ENCODE peak calls at places on chromosomes 12 and 14, in eight cellular contexts. D is CD8-positive, alpha-beta T cell; J is tibial artery; G is kidney; Q is Panc1; S is stomach; U is left ventricle myocardium inferior; T is upper lobe of left lung. H is an unnamed sample. For H3K36me3, the result is how much of the 10 kb centered on the place peaks cover.

GRCh38 chr14:74913986-74914573 is 9.0 kb downstream of the RPS6KL1 start:
- DNase-seq in D (no peak), J (peak), G (no peak), Q (peak), S (peak), U (peak), T (no peak), H (peak)

GRCh38 chr12:116773276-116773731 is 35.2 kb downstream of the RNFT2 start:
- DNase-seq in D (no peak), J (no peak), G (no peak), Q (no peak), S (no peak), U (no peak), T (no peak), H (no peak)

GRCh38 chr12:30928356-30929264 is 2.1 kb downstream of the TSPAN11 start:
- DNase-seq in D (no peak), J (peak), G (peak), Q (no peak), S (no peak), U (peak), T (no peak), H (no peak)

GRCh38 chr12:43578782-43579181 is 26.8 kb upstream of the ADAMTS20 start:
- DNase-seq in D (no peak), J (no peak), G (no peak), Q (no peak), S (no peak), U (no peak), T (no peak), H (no peak)

GRCh38 chr12:45655186-45655585 is 74.3 kb upstream of the ARID2 start:
- DNase-seq in D (peak), J (no peak), G (no peak), Q (no peak), S (no peak), U (no peak), T (no peak), H (no peak)

GRCh38 chr12:85575115-85576096 is 260.8 kb downstream of the RASSF9 start:
- DNase-seq in D (no peak), J (peak), G (no peak), Q (peak), S (peak), U (peak), T (no peak), H (no peak)

GRCh38 chr12:124474709-124475108 is 92.7 kb downstream of the NCOR2 start:
- DNase-seq in D (no peak), J (no peak), G (peak), Q (no peak), S (no peak), U (peak), T (peak), H (peak)

GRCh38 chr12:115070313-115070712 is 386.3 kb upstream of the TBX3 start:
- DNase-seq in D (no peak), J (no peak), G (no peak), Q (no peak), S (no peak), U (no peak), T (no peak), H (no peak)

GRCh38 chr14:77125275-77126073 is 16.1 kb downstream of the ZDHHC22 start:
- DNase-seq in D (no peak), J (no peak), G (no peak), Q (no peak), S (no peak), U (no peak), T (no peak), H (no peak)

GRCh38 chr12:118098911-118099671 is 4.7 kb downstream of the VSIG10 start:
- DNase-seq in D (no peak), J (no peak), G (no peak), Q (no peak), S (no peak), U (no peak), T (no peak), H (no peak)

GRCh38 chr14:102235275-102235897 is 69.6 kb downstream of the MOK start:
- DNase-seq in D (peak), J (peak), G (peak), Q (peak), S (peak), U (peak), T (no peak), H (peak)
- H3K27ac ChIP-seq in D (no peak), J (no peak), G (no peak), Q (no peak), S (peak), U (peak), T (no peak), H (peak)

DNA sequence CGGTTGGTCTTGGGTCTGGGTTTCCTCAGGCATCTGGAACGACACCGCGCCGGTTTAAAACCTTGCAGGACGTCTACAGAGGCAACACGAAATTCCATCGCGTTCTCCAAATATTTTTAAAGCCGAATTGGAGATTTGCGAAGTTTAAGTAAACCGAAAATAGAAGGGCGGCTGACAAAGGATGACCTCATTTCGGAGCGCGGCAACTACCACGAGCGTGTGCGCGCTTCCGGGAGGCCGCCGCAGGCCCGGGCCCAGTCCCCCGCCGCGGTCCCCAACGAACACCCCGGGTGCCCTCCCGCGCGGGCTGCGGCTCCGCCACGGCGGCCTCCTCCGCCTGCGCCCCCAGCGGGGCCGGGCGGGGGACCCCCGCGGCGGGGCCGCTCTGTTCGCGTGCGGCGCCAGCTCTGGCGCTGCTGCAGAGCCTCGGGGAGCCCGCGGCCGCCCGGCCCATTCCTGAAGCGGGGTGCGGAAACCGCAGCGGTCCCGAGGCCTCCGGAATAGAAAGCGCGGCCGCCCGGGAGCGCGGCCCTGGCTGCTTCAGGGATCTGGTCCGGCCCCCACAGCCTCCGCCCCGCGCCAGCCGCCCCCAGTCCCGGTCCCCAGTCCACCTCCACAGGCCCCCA is 385 bp downstream of the HSP90AA1 start:
- DNase-seq in D (peak), J (peak), G (peak), Q (no peak), S (peak), U (peak), T (no peak), H (peak)
- H3K36me3 ChIP-seq in D (under half), J (under half), G (under half), Q (under half), S (under half), U (under half), T (under half), H (under half)

DNA sequence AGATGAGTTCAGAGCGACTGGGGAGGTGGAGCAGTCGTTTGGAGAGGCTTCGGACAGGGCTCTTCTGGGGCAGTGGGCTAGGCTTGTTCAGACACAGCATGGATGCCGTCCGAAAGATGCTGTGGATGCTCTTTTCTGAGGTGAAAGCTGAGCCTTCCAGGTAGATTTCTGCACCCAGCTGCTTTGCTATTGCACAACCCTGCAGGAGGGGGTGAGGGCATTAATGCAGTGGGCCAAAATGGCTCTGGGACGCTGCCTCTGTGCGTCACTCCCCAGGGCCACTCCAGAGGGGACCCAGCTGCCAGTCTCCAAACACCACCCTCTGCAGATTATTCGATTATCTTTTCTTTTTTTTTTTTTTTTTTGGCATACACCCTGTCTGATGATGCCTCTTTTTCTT is 6.1 kb upstream of the DDX23 start:
- DNase-seq in D (no peak), J (no peak), G (no peak), Q (no peak), S (no peak), U (no peak), T (no peak), H (no peak)
- H3K4me3 ChIP-seq in D (no peak), J (no peak), G (no peak), Q (no peak), S (no peak), U (no peak), T (no peak), H (no peak)

DNA sequence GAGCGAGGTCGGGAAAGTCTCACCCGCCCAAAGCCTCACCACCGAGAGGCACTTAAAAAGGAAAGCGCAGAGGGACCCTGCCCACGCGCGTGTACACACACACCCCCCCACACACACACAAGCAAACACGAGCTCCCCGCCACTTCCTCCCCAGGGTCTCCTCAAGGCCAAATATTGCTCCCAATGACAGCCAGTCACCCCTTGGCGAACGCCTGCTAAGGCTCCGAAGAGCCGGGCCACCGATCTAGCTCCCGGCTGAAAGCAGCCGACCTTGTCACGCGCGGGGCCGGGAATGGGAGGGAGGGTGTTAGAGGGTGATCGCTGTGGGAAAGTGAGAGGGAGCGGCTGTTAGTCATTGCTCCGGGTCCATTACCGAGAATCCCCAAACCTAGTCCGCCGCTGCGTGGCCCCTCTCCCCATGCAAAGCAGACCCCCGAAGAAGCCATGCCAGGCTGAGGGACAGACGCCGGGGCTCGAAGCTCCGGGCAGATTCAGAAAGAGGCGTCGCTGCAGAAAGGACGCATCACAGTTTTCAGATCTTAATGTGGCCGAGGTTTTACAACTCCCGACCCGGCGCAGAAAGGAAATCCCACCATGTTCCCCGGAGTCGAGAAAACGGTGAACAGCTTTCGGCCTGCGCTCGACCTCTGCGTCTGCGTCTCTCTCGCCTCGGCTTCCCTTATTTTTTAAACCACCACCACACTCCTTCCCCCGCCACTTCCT is 2.6 kb downstream of the BMP4 start:
- DNase-seq in D (no peak), J (peak), G (peak), Q (no peak), S (no peak), U (peak), T (peak), H (peak)
- H3K27ac ChIP-seq in D (no peak), J (peak), G (peak), Q (no peak), S (peak), U (peak), T (peak), H (peak)

H was measured in heart right ventricle.